ENCODE peak calls at places on chromosomes 3 and 15, in nine cellular contexts. B is body of pancreas; W is activated CD4-positive, alpha-beta T cell treated with anti-CD3 and anti-CD28 coated beads for 36 hours; X is NCI-H1436; A is GM10248; C is lower lobe of right lung; E is BE2C; M is heart left ventricle; G is NK-92 treated with Interleukin-12 subunit alpha and Interleukin-12 subunit beta, amount 100 ng/mL, for 24 hours. T is an unnamed sample.

GRCh38 chr15:30903497-30904187 is at the start of gene FAN1:
- DNase-seq in M (peak; percentile 92), A (peak; percentile 88), C (peak; percentile 91), E (peak; percentile 92), W (peak; percentile 89), X (peak; percentile 52), G (no peak), B (peak; percentile 92), T (peak; percentile 70)

GRCh38 chr15:36050899-36051298 is 504.9 kb upstream of the DPH6 start:
- DNase-seq in A (no peak), X (no peak), C (no peak), W (no peak), B (no peak), M (no peak), E (peak; percentile 20), G (no peak), T (no peak)

GRCh38 chr3:188046561-188047213 is 107.3 kb upstream of the LPP start:
- DNase-seq in E (no peak), M (no peak), G (no peak), C (no peak), X (no peak), A (no peak), B (no peak), W (no peak), T (no peak)

GRCh38 chr3:188385295-188385694 is 231.3 kb downstream of the LPP start:
- DNase-seq in C (peak; percentile 57), M (no peak), E (no peak), X (no peak), W (no peak), B (no peak), A (no peak), G (no peak), T (no peak)

GRCh38 chr15:63288778-63289378 is 11.5 kb downstream of the APH1B start:
- DNase-seq in E (no peak), X (peak; percentile 41), M (no peak), A (peak; percentile 49), G (no peak), B (no peak), C (no peak), W (no peak), T (peak; percentile 87)

GRCh38 chr3:73295511-73296257 is 234.2 kb downstream of the EBLN2 start:
- DNase-seq in G (no peak), A (no peak), W (no peak), M (no peak), X (no peak), B (no peak), E (no peak), C (no peak), T (no peak)

GRCh38 chr3:72924055-72924454 is 36.2 kb downstream of the GXYLT2 start:
- DNase-seq in M (no peak), E (peak; percentile 16), B (no peak), C (no peak), A (no peak), G (no peak), W (peak; percentile 34), X (no peak), T (peak; percentile 18)

GRCh38 chr3:126259411-126260391 is 79.3 kb upstream of the ALDH1L1 start:
- DNase-seq in G (no peak), B (peak; percentile 83), M (peak; percentile 78), E (peak; percentile 69), C (peak; percentile 68), X (no peak), W (peak; percentile 54), A (no peak), T (no peak)

GRCh38 chr15:76150508-76150907 is 90.7 kb downstream of the TMEM266 start:
- DNase-seq in X (no peak), C (peak; percentile 59), M (no peak), A (no peak), G (no peak), E (no peak), W (no peak), B (peak; percentile 69), T (no peak)

GRCh38 chr3:185423178-185423577 is 60.2 kb downstream of the MAP3K13 start:
- DNase-seq in B (peak; percentile 61), E (peak; percentile 16), X (no peak), G (no peak), M (no peak), C (no peak), A (peak; percentile 29), W (no peak), T (no peak)

GRCh38 chr15:96038650-96039049 is 291.9 kb upstream of the NR2F2 start:
- DNase-seq in E (no peak), C (no peak), A (no peak), W (no peak), M (no peak), B (no peak), X (no peak), G (no peak), T (no peak)

GRCh38 chr3:143977326-143978262 is 6.0 kb downstream of the DIPK2A start:
- DNase-seq in B (no peak), C (no peak), E (no peak), G (no peak), A (peak; percentile 28), X (no peak), M (no peak), W (no peak), T (peak; percentile 39)

GRCh38 chr15:92877000-92877399 is 23.1 kb upstream of the CHD2 start:
- DNase-seq in C (no peak), B (no peak), A (no peak), E (no peak), M (no peak), W (no peak), G (no peak), X (no peak), T (no peak)

GRCh38 chr3:141530133-141530768 is 43.4 kb downstream of the RASA2 start:
- DNase-seq in E (no peak), A (no peak), W (peak; percentile 37), C (no peak), B (no peak), M (no peak), G (no peak), X (no peak), T (no peak)

GRCh38 chr3:58693929-58694850 is 27.6 kb upstream of the FAM3D start:
- DNase-seq in E (no peak), B (no peak), A (no peak), C (no peak), W (no peak), G (no peak), X (no peak), M (no peak), T (no peak)

GRCh38 chr3:12227833-12228232 is 61.0 kb upstream of the PPARG start:
- DNase-seq in A (no peak), B (no peak), W (no peak), G (no peak), C (no peak), X (no peak), E (no peak), M (no peak), T (no peak)

GRCh38 chr15:47786371-47786770 is 69.1 kb downstream of the SEMA6D start:
- DNase-seq in X (no peak), A (no peak), M (no peak), G (no peak), W (no peak), B (no peak), E (no peak), C (no peak), T (no peak)

GRCh38 chr3:14057701-14058100 is 67.0 kb downstream of the CHCHD4 start:
- DNase-seq in B (no peak), A (no peak), G (no peak), E (no peak), X (no peak), C (no peak), W (no peak), M (no peak), T (no peak)

GRCh38 chr3:14518432-14518802 is 21.7 kb downstream of the GRIP2 start:
- DNase-seq in M (no peak), C (no peak), E (no peak), B (no peak), W (no peak), G (no peak), A (no peak), X (no peak), T (no peak)

GRCh38 chr3:142586803-142587406 is 8.4 kb upstream of the ATR start:
- DNase-seq in W (peak; percentile 21), X (peak; percentile 63), B (peak; percentile 65), M (no peak), C (no peak), A (peak; percentile 39), G (no peak), E (peak; percentile 68), T (peak; percentile 65)

GRCh38 chr3:177419904-177420601 is 222.8 kb upstream of the TBL1XR1 start:
- DNase-seq in B (no peak), A (peak; percentile 51), X (no peak), C (no peak), E (no peak), W (peak; percentile 31), M (no peak), G (no peak), T (no peak)

GRCh38 chr3:15860014-15860934 is 62.5 kb upstream of the ANKRD28 start:
- DNase-seq in M (peak; percentile 72), C (peak; percentile 81), B (peak; percentile 60), X (no peak), A (peak; percentile 32), W (peak; percentile 46), G (peak; percentile 76), E (peak; percentile 33), T (peak; percentile 83)

GRCh38 chr15:43270676-43271306 is 4.1 kb upstream of the TGM5 start:
- DNase-seq in G (no peak), C (no peak), X (no peak), E (no peak), B (no peak), M (no peak), W (no peak), A (no peak), T (no peak)

GRCh38 chr3:25156526-25157075 is 271.5 kb upstream of the RARB start:
- DNase-seq in C (no peak), G (no peak), A (no peak), B (no peak), M (no peak), E (no peak), X (no peak), W (no peak), T (peak; percentile 8)

GRCh38 chr3:190617185-190617584 is 103.3 kb downstream of the IL1RAP start:
- DNase-seq in B (no peak), M (no peak), G (no peak), W (peak; percentile 69), X (no peak), C (peak; percentile 50), E (no peak), A (peak; percentile 15), T (peak; percentile 41)

GRCh38 chr3:137165117-137165806 is 207.5 kb downstream of the IL20RB start:
- DNase-seq in E (no peak), X (no peak), A (no peak), W (no peak), M (no peak), C (no peak), G (no peak), B (no peak), T (no peak)

GRCh38 chr3:160796813-160797164 is 40.8 kb downstream of the PPM1L start:
- DNase-seq in E (no peak), M (no peak), X (no peak), G (no peak), W (no peak), B (peak; percentile 66), C (no peak), A (no peak), T (no peak)

GRCh38 chr3:143222505-143222904 is 102.9 kb downstream of the CHST2 start:
- DNase-seq in W (no peak), C (no peak), M (no peak), B (no peak), X (no peak), E (no peak), A (no peak), G (no peak), T (no peak)

T was measured in HAP-1.